ENCODE peak calls at places on chromosome 3, in five cellular contexts. A, U, V, R and D are unnamed samples.

GRCh38 chr3:122100591-122101491 is 45.7 kb downstream of the CD86 start:
- DNase-seq in A (no peak), V (no peak), R (no peak), U (no peak), D (no peak)

GRCh38 chr3:139541156-139541897 is 1.8 kb upstream of the RBP1 start:
- DNase-seq in U (peak), R (peak), A (no peak), V (no peak), D (no peak)

GRCh38 chr3:138186216-138186615 is 885 bp upstream of the ARMC8 start:
- DNase-seq in R (no peak), V (no peak), A (no peak), U (no peak), D (no peak)

GRCh38 chr3:171654809-171655208 is 155.5 kb downstream of the PLD1 start:
- DNase-seq in V (no peak), U (no peak), A (no peak), R (no peak), D (peak)

GRCh38 chr3:48595075-48595525 is at the start of gene COL7A1:
- DNase-seq in R (no peak), U (no peak), V (no peak), A (no peak), D (peak)

GRCh38 chr3:28000608-28001007 is 240.8 kb upstream of the CMC1 start:
- DNase-seq in A (no peak), U (no peak), V (no peak), R (no peak), D (no peak)

GRCh38 chr3:46406440-46406785 is 453 bp downstream of the CCR5AS start:
- DNase-seq in U (no peak), V (no peak), R (no peak), A (no peak), D (no peak)

GRCh38 chr3:32961189-32961715 is 9.8 kb downstream of the CCR4 start:
- DNase-seq in U (no peak), V (no peak), R (no peak), A (no peak), D (no peak)

GRCh38 chr3:43963208-43963607 is 272.5 kb downstream of the ABHD5 start:
- DNase-seq in A (no peak), U (no peak), V (no peak), R (no peak), D (no peak)

GRCh38 chr3:151432624-151433372 is 28.1 kb downstream of the IGSF10 start:
- DNase-seq in V (no peak), R (no peak), U (no peak), A (no peak), D (no peak)